ENCODE peak calls at places on chromosome 17, in ten cellular contexts. One of them, this sample, is unnamed.

GRCh38 chr17:290626-291025 is 62.0 kb downstream of the RPH3AL start:
- DNase-seq in fibroblast of pulmonary artery: no peak
- DNase-seq in astrocyte of the spinal cord: no peak
- DNase-seq in tibial nerve: no peak
- DNase-seq in mucosa of descending colon: peak; percentile 31
- DNase-seq in heart right ventricle: no peak
- DNase-seq in Caco-2: no peak
- DNase-seq in GM12865: no peak
- DNase-seq in neural progenitor cell: no peak
- DNase-seq in esophagus muscularis mucosa: no peak
- DNase-seq in this sample: no peak

GRCh38 chr17:73571524-73572130 is 72.6 kb downstream of the SDK2 start:
- DNase-seq in fibroblast of pulmonary artery: no peak
- DNase-seq in astrocyte of the spinal cord: no peak
- DNase-seq in tibial nerve: no peak
- DNase-seq in mucosa of descending colon: no peak
- DNase-seq in heart right ventricle: no peak
- DNase-seq in Caco-2: no peak
- DNase-seq in GM12865: no peak
- DNase-seq in neural progenitor cell: no peak
- DNase-seq in esophagus muscularis mucosa: no peak
- DNase-seq in this sample: no peak

GRCh38 chr17:14321980-14322776 is 21.3 kb downstream of the HS3ST3B1 start:
- DNase-seq in fibroblast of pulmonary artery: no peak
- DNase-seq in astrocyte of the spinal cord: no peak
- DNase-seq in tibial nerve: no peak
- DNase-seq in mucosa of descending colon: no peak
- DNase-seq in heart right ventricle: no peak
- DNase-seq in Caco-2: no peak
- DNase-seq in GM12865: no peak
- DNase-seq in neural progenitor cell: no peak
- DNase-seq in esophagus muscularis mucosa: no peak
- DNase-seq in this sample: peak; percentile 54

GRCh38 chr17:34596897-34597296 is 17.5 kb downstream of the TMEM132E start:
- DNase-seq in fibroblast of pulmonary artery: no peak
- DNase-seq in astrocyte of the spinal cord: no peak
- DNase-seq in tibial nerve: no peak
- DNase-seq in mucosa of descending colon: no peak
- DNase-seq in heart right ventricle: no peak
- DNase-seq in Caco-2: no peak
- DNase-seq in GM12865: no peak
- DNase-seq in neural progenitor cell: no peak
- DNase-seq in esophagus muscularis mucosa: no peak
- DNase-seq in this sample: no peak

GRCh38 chr17:13996758-13997157 is 72.5 kb upstream of the COX10 start:
- DNase-seq in fibroblast of pulmonary artery: no peak
- DNase-seq in astrocyte of the spinal cord: no peak
- DNase-seq in tibial nerve: no peak
- DNase-seq in mucosa of descending colon: no peak
- DNase-seq in heart right ventricle: no peak
- DNase-seq in Caco-2: no peak
- DNase-seq in GM12865: no peak
- DNase-seq in neural progenitor cell: no peak
- DNase-seq in esophagus muscularis mucosa: no peak
- DNase-seq in this sample: no peak

GRCh38 chr17:51601622-51602261 is 341.4 kb downstream of the UTP18 start:
- DNase-seq in fibroblast of pulmonary artery: no peak
- DNase-seq in astrocyte of the spinal cord: no peak
- DNase-seq in tibial nerve: no peak
- DNase-seq in mucosa of descending colon: no peak
- DNase-seq in heart right ventricle: no peak
- DNase-seq in Caco-2: no peak
- DNase-seq in GM12865: no peak
- DNase-seq in neural progenitor cell: no peak
- DNase-seq in esophagus muscularis mucosa: peak; percentile 60
- DNase-seq in this sample: no peak

GRCh38 chr17:69637399-69638165 is 223.1 kb downstream of the MAP2K6 start:
- DNase-seq in fibroblast of pulmonary artery: peak; percentile 16
- DNase-seq in astrocyte of the spinal cord: peak; percentile 74
- DNase-seq in tibial nerve: no peak
- DNase-seq in mucosa of descending colon: no peak
- DNase-seq in heart right ventricle: no peak
- DNase-seq in Caco-2: no peak
- DNase-seq in GM12865: no peak
- DNase-seq in neural progenitor cell: peak; percentile 43
- DNase-seq in esophagus muscularis mucosa: no peak
- DNase-seq in this sample: peak; percentile 71

GRCh38 chr17:10628756-10629155 is 28.4 kb downstream of the MYH3 start:
- DNase-seq in fibroblast of pulmonary artery: no peak
- DNase-seq in astrocyte of the spinal cord: no peak
- DNase-seq in tibial nerve: no peak
- DNase-seq in mucosa of descending colon: no peak
- DNase-seq in heart right ventricle: no peak
- DNase-seq in Caco-2: no peak
- DNase-seq in GM12865: no peak
- DNase-seq in neural progenitor cell: peak; percentile 47
- DNase-seq in esophagus muscularis mucosa: no peak
- DNase-seq in this sample: no peak

GRCh38 chr17:32998893-32999240 is 7.2 kb downstream of the SPACA3 start:
- DNase-seq in fibroblast of pulmonary artery: peak; percentile 33
- DNase-seq in astrocyte of the spinal cord: no peak
- DNase-seq in tibial nerve: no peak
- DNase-seq in mucosa of descending colon: no peak
- DNase-seq in heart right ventricle: no peak
- DNase-seq in Caco-2: peak; percentile 50
- DNase-seq in GM12865: no peak
- DNase-seq in neural progenitor cell: no peak
- DNase-seq in esophagus muscularis mucosa: no peak
- DNase-seq in this sample: peak; percentile 72

GRCh38 chr17:75345514-75346167 is 56.4 kb upstream of the SLC25A19 start:
- DNase-seq in fibroblast of pulmonary artery: no peak
- DNase-seq in astrocyte of the spinal cord: no peak
- DNase-seq in tibial nerve: no peak
- DNase-seq in mucosa of descending colon: no peak
- DNase-seq in heart right ventricle: no peak
- DNase-seq in Caco-2: peak; percentile 16
- DNase-seq in GM12865: peak; percentile 93
- DNase-seq in neural progenitor cell: peak; percentile 26
- DNase-seq in esophagus muscularis mucosa: no peak
- DNase-seq in this sample: no peak

GRCh38 chr17:32876414-32877163 is at the start of gene MYO1D:
- DNase-seq in fibroblast of pulmonary artery: no peak
- DNase-seq in astrocyte of the spinal cord: no peak
- DNase-seq in tibial nerve: peak; percentile 29
- DNase-seq in mucosa of descending colon: peak; percentile 91
- DNase-seq in heart right ventricle: peak; percentile 43
- DNase-seq in Caco-2: peak; percentile 87
- DNase-seq in GM12865: peak; percentile 67
- DNase-seq in neural progenitor cell: peak; percentile 71
- DNase-seq in esophagus muscularis mucosa: no peak
- DNase-seq in this sample: no peak

GRCh38 chr17:61361084-61361483 is 38.6 kb upstream of the TBX2 start:
- DNase-seq in fibroblast of pulmonary artery: peak; percentile 88
- DNase-seq in astrocyte of the spinal cord: peak; percentile 76
- DNase-seq in tibial nerve: no peak
- DNase-seq in mucosa of descending colon: no peak
- DNase-seq in heart right ventricle: no peak
- DNase-seq in Caco-2: no peak
- DNase-seq in GM12865: no peak
- DNase-seq in neural progenitor cell: no peak
- DNase-seq in esophagus muscularis mucosa: no peak
- DNase-seq in this sample: peak; percentile 85

GRCh38 chr17:81095608-81095888 is 60.6 kb downstream of the BAIAP2 start:
- DNase-seq in fibroblast of pulmonary artery: no peak
- DNase-seq in astrocyte of the spinal cord: no peak
- DNase-seq in tibial nerve: no peak
- DNase-seq in mucosa of descending colon: no peak
- DNase-seq in heart right ventricle: no peak
- DNase-seq in Caco-2: no peak
- DNase-seq in GM12865: peak; percentile 11
- DNase-seq in neural progenitor cell: no peak
- DNase-seq in esophagus muscularis mucosa: no peak
- DNase-seq in this sample: no peak
- H3K4me3 ChIP-seq in fibroblast of pulmonary artery: no peak overlapping the region
- H3K4me3 ChIP-seq in astrocyte of the spinal cord: no peak overlapping the region
- H3K4me3 ChIP-seq in tibial nerve: no peak overlapping the region
- H3K4me3 ChIP-seq in mucosa of descending colon: no peak overlapping the region
- H3K4me3 ChIP-seq in heart right ventricle: no peak overlapping the region
- H3K4me3 ChIP-seq in Caco-2: no peak overlapping the region
- H3K4me3 ChIP-seq in GM12865: no peak overlapping the region
- H3K4me3 ChIP-seq in neural progenitor cell: no peak overlapping the region
- H3K4me3 ChIP-seq in esophagus muscularis mucosa: peak overlapping the region; percentile 15
- H3K4me3 ChIP-seq in this sample: no peak overlapping the region

DNA sequence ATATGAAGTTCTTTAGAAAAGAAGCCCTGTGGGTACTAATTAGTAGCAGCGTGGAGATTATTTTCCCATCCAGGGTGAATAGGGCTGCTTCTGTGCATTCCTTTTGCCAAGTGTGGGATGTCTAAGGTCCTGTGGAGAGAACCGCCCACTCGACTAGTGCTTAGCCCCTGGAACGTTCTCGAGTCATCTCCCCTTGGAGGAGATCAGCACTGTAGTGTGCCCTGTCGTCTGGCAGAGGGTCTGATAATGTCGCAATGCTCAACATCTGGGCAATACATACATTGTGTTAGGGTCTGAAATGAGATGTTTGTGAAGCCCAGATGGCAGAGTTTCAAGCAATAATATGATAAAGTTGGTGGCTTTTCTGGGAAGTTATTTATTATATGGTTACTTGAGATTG is 64.8 kb downstream of the SPECC1 start:
- DNase-seq in fibroblast of pulmonary artery: no peak
- DNase-seq in astrocyte of the spinal cord: no peak
- DNase-seq in tibial nerve: no peak
- DNase-seq in mucosa of descending colon: no peak
- DNase-seq in heart right ventricle: no peak
- DNase-seq in Caco-2: no peak
- DNase-seq in GM12865: no peak
- DNase-seq in neural progenitor cell: no peak
- DNase-seq in esophagus muscularis mucosa: no peak
- DNase-seq in this sample: peak; percentile 31
- TF ChIP-seq CTCF in fibroblast of pulmonary artery: no peak
- TF ChIP-seq CTCF in astrocyte of the spinal cord: no peak
- TF ChIP-seq CTCF in tibial nerve: no peak
- TF ChIP-seq CTCF in mucosa of descending colon: no peak
- TF ChIP-seq CTCF in heart right ventricle: no peak
- TF ChIP-seq CTCF in Caco-2: no peak
- TF ChIP-seq CTCF in GM12865: no peak
- TF ChIP-seq CTCF in neural progenitor cell: no peak
- TF ChIP-seq CTCF in esophagus muscularis mucosa: no peak
- TF ChIP-seq CTCF in this sample: no peak

DNA sequence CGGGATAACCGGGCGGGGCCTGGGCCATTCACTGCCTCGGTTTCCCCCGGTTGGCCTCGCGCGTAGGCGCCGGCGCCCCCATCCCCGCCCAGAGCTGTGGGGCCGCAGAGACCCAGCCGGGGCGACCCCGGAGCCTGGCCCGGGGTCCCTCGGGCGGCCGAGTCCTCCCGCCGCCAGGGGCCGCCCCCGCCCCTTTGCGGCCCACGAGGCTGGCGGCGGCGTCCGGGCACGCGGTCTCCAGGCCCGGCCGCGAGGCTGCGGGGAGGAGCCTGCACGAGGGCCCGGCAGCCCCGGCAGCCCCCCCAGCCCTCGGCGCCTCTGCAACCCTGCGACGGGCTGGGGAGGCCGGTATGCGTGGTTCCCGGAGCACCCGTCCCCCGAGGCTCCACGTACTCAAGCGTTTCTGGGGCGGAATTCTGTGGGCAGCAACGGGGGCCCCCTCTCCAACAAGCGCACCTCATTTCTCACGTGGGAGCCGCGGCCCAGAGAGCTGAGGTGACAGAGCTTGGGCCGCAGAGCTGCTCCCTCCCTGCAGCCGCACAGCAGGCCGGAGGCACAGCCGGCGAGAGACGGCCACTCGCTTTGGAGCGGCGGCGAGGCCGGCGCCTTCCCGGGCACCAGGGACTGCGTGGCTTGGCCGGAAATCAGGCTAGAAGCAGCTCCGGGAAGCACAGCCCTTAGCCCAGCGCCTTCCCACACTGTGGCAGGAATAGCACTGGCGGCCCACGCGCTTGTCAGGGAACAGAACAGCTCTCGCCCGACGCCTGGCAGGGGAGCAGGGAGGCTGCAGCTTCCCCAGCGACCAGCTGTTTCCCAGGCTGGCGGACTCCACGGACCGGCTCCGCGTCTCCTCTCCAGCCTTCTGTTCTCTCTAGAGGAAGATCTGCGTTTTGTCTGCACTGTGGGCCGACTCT is 860 bp upstream of the LIMD2 start:
- DNase-seq in fibroblast of pulmonary artery: peak; percentile 63
- DNase-seq in astrocyte of the spinal cord: peak; percentile 52
- DNase-seq in tibial nerve: no peak
- DNase-seq in mucosa of descending colon: peak; percentile 76
- DNase-seq in heart right ventricle: peak; percentile 75
- DNase-seq in Caco-2: no peak
- DNase-seq in GM12865: peak; percentile 83
- DNase-seq in neural progenitor cell: peak; percentile 74
- DNase-seq in esophagus muscularis mucosa: no peak
- DNase-seq in this sample: peak; percentile 59
- H3K4me3 ChIP-seq in fibroblast of pulmonary artery: peak overlapping the region; percentile 40
- H3K4me3 ChIP-seq in astrocyte of the spinal cord: peak overlapping the region; percentile 29
- H3K4me3 ChIP-seq in tibial nerve: peak overlapping the region; percentile 84
- H3K4me3 ChIP-seq in mucosa of descending colon: peak overlapping the region; percentile 34
- H3K4me3 ChIP-seq in heart right ventricle: peak overlapping the region; percentile 77
- H3K4me3 ChIP-seq in Caco-2: peak overlapping the region; percentile 59
- H3K4me3 ChIP-seq in GM12865: peak overlapping the region; percentile 92
- H3K4me3 ChIP-seq in neural progenitor cell: peak overlapping the region; percentile 85
- H3K4me3 ChIP-seq in esophagus muscularis mucosa: peak overlapping the region; percentile 67
- H3K4me3 ChIP-seq in this sample: peak overlapping the region; percentile 12

GRCh38 chr17:7974638-7975131 is 27.7 kb upstream of the GUCY2D start:
- DNase-seq in fibroblast of pulmonary artery: no peak
- DNase-seq in astrocyte of the spinal cord: no peak
- DNase-seq in tibial nerve: no peak
- DNase-seq in mucosa of descending colon: no peak
- DNase-seq in heart right ventricle: no peak
- DNase-seq in Caco-2: no peak
- DNase-seq in GM12865: no peak
- DNase-seq in neural progenitor cell: no peak
- DNase-seq in esophagus muscularis mucosa: no peak
- DNase-seq in this sample: no peak

GRCh38 chr17:7967751-7968150 is 34.7 kb upstream of the GUCY2D start:
- DNase-seq in fibroblast of pulmonary artery: no peak
- DNase-seq in astrocyte of the spinal cord: no peak
- DNase-seq in tibial nerve: no peak
- DNase-seq in mucosa of descending colon: no peak
- DNase-seq in heart right ventricle: no peak
- DNase-seq in Caco-2: no peak
- DNase-seq in GM12865: no peak
- DNase-seq in neural progenitor cell: no peak
- DNase-seq in esophagus muscularis mucosa: no peak
- DNase-seq in this sample: no peak

GRCh38 chr17:7971651-7972050 is 30.8 kb upstream of the GUCY2D start:
- DNase-seq in fibroblast of pulmonary artery: no peak
- DNase-seq in astrocyte of the spinal cord: no peak
- DNase-seq in tibial nerve: no peak
- DNase-seq in mucosa of descending colon: no peak
- DNase-seq in heart right ventricle: no peak
- DNase-seq in Caco-2: no peak
- DNase-seq in GM12865: no peak
- DNase-seq in neural progenitor cell: no peak
- DNase-seq in esophagus muscularis mucosa: no peak
- DNase-seq in this sample: no peak

GRCh38 chr17:7969434-7969833 is 33.0 kb upstream of the GUCY2D start:
- DNase-seq in fibroblast of pulmonary artery: peak; percentile 50
- DNase-seq in astrocyte of the spinal cord: no peak
- DNase-seq in tibial nerve: no peak
- DNase-seq in mucosa of descending colon: no peak
- DNase-seq in heart right ventricle: no peak
- DNase-seq in Caco-2: no peak
- DNase-seq in GM12865: no peak
- DNase-seq in neural progenitor cell: no peak
- DNase-seq in esophagus muscularis mucosa: no peak
- DNase-seq in this sample: peak; percentile 45

GRCh38 chr17:7972131-7972785 is 30.2 kb upstream of the GUCY2D start:
- DNase-seq in fibroblast of pulmonary artery: peak; percentile 16
- DNase-seq in astrocyte of the spinal cord: no peak
- DNase-seq in tibial nerve: no peak
- DNase-seq in mucosa of descending colon: no peak
- DNase-seq in heart right ventricle: peak; percentile 16
- DNase-seq in Caco-2: no peak
- DNase-seq in GM12865: no peak
- DNase-seq in neural progenitor cell: no peak
- DNase-seq in esophagus muscularis mucosa: no peak
- DNase-seq in this sample: peak; percentile 9
- TF ChIP-seq CTCF in fibroblast of pulmonary artery: peak; percentile 36
- TF ChIP-seq CTCF in astrocyte of the spinal cord: peak; percentile 24
- TF ChIP-seq CTCF in tibial nerve: no peak
- TF ChIP-seq CTCF in mucosa of descending colon: no peak
- TF ChIP-seq CTCF in heart right ventricle: no peak
- TF ChIP-seq CTCF in Caco-2: no peak
- TF ChIP-seq CTCF in GM12865: no peak
- TF ChIP-seq CTCF in neural progenitor cell: no peak
- TF ChIP-seq CTCF in esophagus muscularis mucosa: no peak
- TF ChIP-seq CTCF in this sample: peak; percentile 28